ENCODE peak calls at places on chromosomes 7 and 10, in five cellular contexts. One of them, this sample, is unnamed.

GRCh38 chr7:47496064-47496665 is 85.7 kb downstream of the TNS3 start:
- DNase-seq in right lobe of liver: no peak
- DNase-seq in A549: no peak
- DNase-seq in uterus: no peak
- DNase-seq in HCT116: no peak
- DNase-seq in this sample: no peak

GRCh38 chr10:49184642-49185111 is 3.5 kb downstream of the TMEM273 start:
- DNase-seq in right lobe of liver: no peak
- DNase-seq in A549: no peak
- DNase-seq in uterus: no peak
- DNase-seq in HCT116: no peak
- DNase-seq in this sample: no peak

GRCh38 chr10:71831646-71832552 is 19.2 kb downstream of the PSAP start:
- DNase-seq in right lobe of liver: no peak
- DNase-seq in A549: peak; percentile 26
- DNase-seq in uterus: no peak
- DNase-seq in HCT116: no peak
- DNase-seq in this sample: no peak

GRCh38 chr7:25565949-25566348 is 337.7 kb upstream of the NPVF start:
- DNase-seq in right lobe of liver: peak; percentile 62
- DNase-seq in A549: peak; percentile 74
- DNase-seq in uterus: peak; percentile 67
- DNase-seq in HCT116: peak; percentile 44
- DNase-seq in this sample: peak; percentile 69

GRCh38 chr7:121084748-121085336 is 96.3 kb downstream of the CPED1 start:
- DNase-seq in right lobe of liver: no peak
- DNase-seq in A549: peak; percentile 16
- DNase-seq in uterus: no peak
- DNase-seq in HCT116: no peak
- DNase-seq in this sample: no peak

GRCh38 chr7:157404845-157405481 is 68.2 kb downstream of the DNAJB6 start:
- DNase-seq in right lobe of liver: no peak
- DNase-seq in A549: peak; percentile 77
- DNase-seq in uterus: peak; percentile 74
- DNase-seq in HCT116: no peak
- DNase-seq in this sample: no peak

GRCh38 chr7:118111347-118111746 is 72.6 kb upstream of the LSM8 start:
- DNase-seq in right lobe of liver: no peak
- DNase-seq in A549: no peak
- DNase-seq in uterus: no peak
- DNase-seq in HCT116: no peak
- DNase-seq in this sample: no peak

GRCh38 chr10:45444022-45444421 is 70.0 kb downstream of the ALOX5 start:
- DNase-seq in right lobe of liver: no peak
- DNase-seq in A549: no peak
- DNase-seq in uterus: no peak
- DNase-seq in HCT116: no peak
- DNase-seq in this sample: no peak

GRCh38 chr10:95706573-95706972 is 12.8 kb upstream of the TCTN3 start:
- DNase-seq in right lobe of liver: no peak
- DNase-seq in A549: no peak
- DNase-seq in uterus: no peak
- DNase-seq in HCT116: no peak
- DNase-seq in this sample: no peak

GRCh38 chr7:89334785-89335184 is 539.2 kb upstream of the TEX47 start:
- DNase-seq in right lobe of liver: no peak
- DNase-seq in A549: peak; percentile 9
- DNase-seq in uterus: no peak
- DNase-seq in HCT116: peak; percentile 7
- DNase-seq in this sample: no peak

GRCh38 chr10:72087392-72087968 is 871 bp downstream of the SPOCK2 start:
- DNase-seq in right lobe of liver: no peak
- DNase-seq in A549: no peak
- DNase-seq in uterus: no peak
- DNase-seq in HCT116: no peak
- DNase-seq in this sample: peak; percentile 53

GRCh38 chr10:109593686-109594085 is 329.6 kb downstream of the XPNPEP1 start:
- DNase-seq in right lobe of liver: no peak
- DNase-seq in A549: no peak
- DNase-seq in uterus: no peak
- DNase-seq in HCT116: no peak
- DNase-seq in this sample: no peak

GRCh38 chr7:90111-91063 is 102.0 kb upstream of the FAM20C start:
- DNase-seq in right lobe of liver: no peak
- DNase-seq in A549: no peak
- DNase-seq in uterus: no peak
- DNase-seq in HCT116: no peak
- DNase-seq in this sample: no peak

GRCh38 chr7:75966209-75966961 is 28.0 kb downstream of the TMEM120A start:
- DNase-seq in right lobe of liver: peak; percentile 69
- DNase-seq in A549: no peak
- DNase-seq in uterus: peak; percentile 73
- DNase-seq in HCT116: no peak
- DNase-seq in this sample: no peak

GRCh38 chr10:7373039-7373438 is 37.8 kb downstream of the SFMBT2 start:
- DNase-seq in right lobe of liver: no peak
- DNase-seq in A549: no peak
- DNase-seq in uterus: no peak
- DNase-seq in HCT116: no peak
- DNase-seq in this sample: no peak

GRCh38 chr7:130432886-130433285 is 7.9 kb downstream of the CEP41 start:
- DNase-seq in right lobe of liver: no peak
- DNase-seq in A549: no peak
- DNase-seq in uterus: no peak
- DNase-seq in HCT116: no peak
- DNase-seq in this sample: no peak

GRCh38 chr7:70738080-70738479 is 393.9 kb upstream of the GALNT17 start:
- DNase-seq in right lobe of liver: no peak
- DNase-seq in A549: peak; percentile 49
- DNase-seq in uterus: no peak
- DNase-seq in HCT116: no peak
- DNase-seq in this sample: no peak

GRCh38 chr10:21078410-21079329 is 181.6 kb upstream of the NEBL start:
- DNase-seq in right lobe of liver: peak; percentile 69
- DNase-seq in A549: peak; percentile 81
- DNase-seq in uterus: peak; percentile 35
- DNase-seq in HCT116: peak; percentile 58
- DNase-seq in this sample: no peak

DNA sequence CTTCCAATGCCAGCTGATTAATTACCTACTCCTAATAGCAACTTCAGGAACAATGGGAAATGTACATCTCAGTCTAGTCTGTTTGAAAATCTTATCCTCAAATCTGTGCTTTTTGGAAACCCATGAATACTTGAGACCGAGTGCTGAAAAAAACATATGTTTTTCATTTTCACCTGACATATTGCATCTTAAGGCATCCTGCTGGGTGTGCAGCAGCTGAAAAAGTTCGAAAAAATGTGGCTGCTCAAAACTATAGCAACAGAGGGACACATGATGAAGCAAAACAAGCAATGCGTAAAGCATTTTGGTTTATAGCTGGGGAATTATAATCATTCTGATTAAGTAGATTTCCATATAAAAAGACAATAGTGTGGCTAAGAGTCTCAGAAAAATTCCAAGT is 218.0 kb downstream of the CREB5 start:
- DNase-seq in right lobe of liver: no peak
- DNase-seq in A549: no peak
- DNase-seq in uterus: no peak
- DNase-seq in HCT116: no peak
- DNase-seq in this sample: no peak
- H3K4me1 ChIP-seq in right lobe of liver: no peaks in the 10 kb centered on the region
- H3K4me1 ChIP-seq in A549: no peaks in the 10 kb centered on the region
- H3K4me1 ChIP-seq in uterus: no peaks in the 10 kb centered on the region
- H3K4me1 ChIP-seq in HCT116: peaks cover 4% of the 10 kb centered on the region
- H3K4me1 ChIP-seq in this sample: no peaks in the 10 kb centered on the region

GRCh38 chr10:121683366-121683765 is 85.1 kb upstream of the FGFR2 start:
- DNase-seq in right lobe of liver: no peak
- DNase-seq in A549: no peak
- DNase-seq in uterus: no peak
- DNase-seq in HCT116: no peak
- DNase-seq in this sample: no peak
- H3K9me3 ChIP-seq in right lobe of liver: no peaks in the 10 kb centered on the region
- H3K9me3 ChIP-seq in A549: no peaks in the 10 kb centered on the region
- H3K9me3 ChIP-seq in uterus: no peaks in the 10 kb centered on the region
- H3K9me3 ChIP-seq in HCT116: no peaks in the 10 kb centered on the region
- H3K9me3 ChIP-seq in this sample: no peaks in the 10 kb centered on the region

DNA sequence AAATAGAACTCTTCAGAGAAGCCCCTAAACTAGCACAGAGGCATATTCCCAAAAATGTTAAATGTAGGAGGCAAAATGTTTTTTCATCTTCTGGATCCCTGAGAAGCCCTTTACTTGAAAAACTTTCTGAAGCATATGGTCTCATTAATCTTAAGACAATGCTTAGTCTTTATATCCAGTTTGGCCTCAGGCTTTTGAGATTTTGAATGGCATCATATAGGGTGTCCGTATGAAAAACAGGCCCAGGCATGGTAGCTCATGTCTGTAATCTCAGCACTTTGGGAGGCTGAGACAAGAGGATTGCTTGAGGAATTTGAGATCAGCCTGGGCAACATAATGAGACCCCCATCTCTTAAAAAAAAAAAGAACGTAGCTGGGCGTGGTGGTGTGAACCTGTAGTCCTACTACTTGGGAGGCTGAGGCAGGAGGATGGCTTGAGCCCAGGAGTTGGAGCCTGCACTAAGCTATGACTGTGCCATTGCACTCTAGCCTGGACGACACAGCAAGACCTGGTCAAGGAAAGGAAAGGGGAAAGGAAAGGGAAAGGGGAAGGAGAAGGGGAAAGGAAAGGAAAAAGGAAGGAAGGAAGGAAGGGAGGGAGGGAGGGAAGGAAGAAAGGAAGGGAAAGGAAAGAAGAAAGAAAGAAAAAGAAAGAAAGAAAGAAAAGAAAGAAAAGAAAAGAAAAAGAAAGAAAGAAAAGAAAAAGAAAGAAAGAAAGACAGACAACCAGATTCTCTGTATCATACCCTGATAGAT is 119.4 kb downstream of the CDK6 start:
- DNase-seq in right lobe of liver: no peak
- DNase-seq in A549: no peak
- DNase-seq in uterus: no peak
- DNase-seq in HCT116: no peak
- DNase-seq in this sample: no peak
- H3K4me1 ChIP-seq in right lobe of liver: peaks cover 5% of the 10 kb centered on the region
- H3K4me1 ChIP-seq in A549: peaks cover 33% of the 10 kb centered on the region
- H3K4me1 ChIP-seq in uterus: no peaks in the 10 kb centered on the region
- H3K4me1 ChIP-seq in HCT116: no peaks in the 10 kb centered on the region
- H3K4me1 ChIP-seq in this sample: peaks cover 23% of the 10 kb centered on the region

GRCh38 chr10:118458957-118459641 is 117.0 kb upstream of the FAM204A start:
- DNase-seq in right lobe of liver: no peak
- DNase-seq in A549: no peak
- DNase-seq in uterus: no peak
- DNase-seq in HCT116: no peak
- DNase-seq in this sample: no peak
- H3K9me3 ChIP-seq in right lobe of liver: no peaks in the 10 kb centered on the region
- H3K9me3 ChIP-seq in A549: no peaks in the 10 kb centered on the region
- H3K9me3 ChIP-seq in uterus: no peaks in the 10 kb centered on the region
- H3K9me3 ChIP-seq in HCT116: no peaks in the 10 kb centered on the region
- H3K9me3 ChIP-seq in this sample: no peaks in the 10 kb centered on the region

DNA sequence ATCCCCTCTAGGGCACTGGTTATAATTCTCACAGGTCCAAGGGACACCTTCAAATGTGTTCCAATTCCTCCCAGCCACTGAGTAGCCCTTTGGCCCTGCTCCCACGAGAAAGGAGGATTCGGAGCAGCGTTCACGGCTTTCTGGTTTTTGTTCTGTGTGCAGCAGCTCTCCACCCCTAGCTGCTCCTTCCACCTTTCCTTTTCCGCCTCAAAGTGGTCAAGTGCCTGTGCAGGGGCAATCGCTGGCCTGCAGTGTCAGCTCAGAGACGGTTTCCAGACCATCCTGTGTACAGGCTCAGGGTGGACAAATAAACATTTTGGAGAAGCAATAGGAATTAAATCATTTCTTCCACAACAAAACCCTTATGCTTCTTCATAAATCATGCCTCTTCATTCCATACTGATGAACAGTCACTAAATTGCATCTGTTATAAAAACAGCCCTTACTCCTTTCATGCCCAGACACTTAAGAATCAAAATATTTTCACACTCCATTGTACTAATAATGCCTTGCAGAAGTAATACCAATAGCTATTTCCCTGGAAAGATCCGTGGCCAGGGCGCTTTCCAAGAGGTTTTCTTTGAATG is 1.1 kb downstream of the KIAA1549 start:
- DNase-seq in right lobe of liver: no peak
- DNase-seq in A549: no peak
- DNase-seq in uterus: no peak
- DNase-seq in HCT116: no peak
- DNase-seq in this sample: no peak
- H3K4me1 ChIP-seq in right lobe of liver: peaks cover 4% of the 10 kb centered on the region
- H3K4me1 ChIP-seq in A549: peaks cover 23% of the 10 kb centered on the region
- H3K4me1 ChIP-seq in uterus: no peaks in the 10 kb centered on the region
- H3K4me1 ChIP-seq in HCT116: peaks cover 41% of the 10 kb centered on the region
- H3K4me1 ChIP-seq in this sample: peaks cover 6% of the 10 kb centered on the region

GRCh38 chr7:159215053-159215452 is 70.4 kb upstream of the VIPR2 start:
- DNase-seq in right lobe of liver: no peak
- DNase-seq in A549: no peak
- DNase-seq in uterus: no peak
- DNase-seq in HCT116: no peak
- DNase-seq in this sample: no peak

GRCh38 chr7:159213253-159213652 is 68.6 kb upstream of the VIPR2 start:
- DNase-seq in right lobe of liver: no peak
- DNase-seq in A549: no peak
- DNase-seq in uterus: no peak
- DNase-seq in HCT116: no peak
- DNase-seq in this sample: no peak

DNA sequence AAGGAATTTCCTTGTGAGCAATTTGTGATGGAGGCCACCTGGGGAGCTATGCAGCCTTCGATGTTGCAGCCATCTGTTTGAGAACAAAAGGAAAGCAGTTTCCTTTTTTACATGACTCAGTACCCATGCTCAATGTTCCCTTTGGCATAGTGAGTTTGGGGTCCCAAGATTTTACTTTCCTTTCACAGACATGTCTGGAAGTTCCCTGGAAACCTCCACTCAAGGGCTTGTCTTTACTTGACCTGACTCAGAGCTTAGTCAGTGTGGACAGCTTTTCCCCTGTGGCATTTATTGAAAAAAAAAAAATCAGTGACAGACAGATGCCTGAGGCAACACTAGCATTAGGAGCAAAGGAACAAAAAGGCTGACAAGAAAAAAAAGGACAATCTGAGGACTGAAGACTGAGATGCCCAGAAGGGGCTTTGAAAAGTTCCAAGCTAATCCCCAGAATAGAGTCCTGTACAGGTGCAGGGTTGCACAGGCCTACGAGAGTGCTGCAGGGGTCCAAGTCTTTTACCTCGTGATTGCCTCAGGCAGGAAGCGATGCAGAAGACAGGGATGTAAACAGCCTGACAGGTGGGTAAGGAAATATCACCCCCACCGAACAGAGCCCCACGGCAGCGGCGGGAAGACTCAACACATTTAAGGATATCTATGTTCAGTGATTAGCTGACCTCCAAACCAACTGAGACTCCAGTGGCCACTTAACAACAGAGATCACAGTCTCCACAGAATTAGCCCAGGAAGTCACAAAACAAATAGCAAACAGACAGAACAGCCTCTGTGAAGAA is 73.7 kb upstream of the VIPR2 start:
- DNase-seq in right lobe of liver: no peak
- DNase-seq in A549: no peak
- DNase-seq in uterus: no peak
- DNase-seq in HCT116: no peak
- DNase-seq in this sample: no peak
- H3K9me3 ChIP-seq in right lobe of liver: no peaks in the 10 kb centered on the region
- H3K9me3 ChIP-seq in A549: no peaks in the 10 kb centered on the region
- H3K9me3 ChIP-seq in uterus: no peaks in the 10 kb centered on the region
- H3K9me3 ChIP-seq in HCT116: no peaks in the 10 kb centered on the region
- H3K9me3 ChIP-seq in this sample: no peaks in the 10 kb centered on the region

This sample was measured in CD4-positive, alpha-beta memory T cell.